ENCODE peak calls at places on chromosome 6, in nine cellular contexts. V is psoas muscle, W is right lobe of liver, G is cardiac muscle cell, J is IMR-90, K is ovary, R is mesendoderm, Y is neural progenitor cell, L is upper lobe of right lung. B is an unnamed sample.

GRCh38 chr6:28218312-28219248 is 6.5 kb upstream of the ZSCAN9 start:
- DNase-seq in V (peak; percentile 86), W (peak; percentile 80), G (peak; percentile 78), J (peak; percentile 61), K (peak; percentile 58), R (peak; percentile 64), Y (peak; percentile 69), L (peak; percentile 93), B (no peak)

GRCh38 chr6:159874475-159874874 is 16.3 kb upstream of the MAS1 start:
- DNase-seq in V (no peak), W (peak; percentile 33), G (peak; percentile 80), J (peak; percentile 13), K (peak; percentile 81), R (no peak), Y (no peak), L (no peak), B (no peak)

GRCh38 chr6:15308445-15309213 is 62.8 kb downstream of the JARID2 start:
- DNase-seq in V (no peak), W (no peak), G (no peak), J (peak; percentile 40), K (no peak), R (peak; percentile 69), Y (no peak), L (no peak), B (no peak)

GRCh38 chr6:33204415-33205171 is at the start of gene HSD17B8:
- DNase-seq in V (peak; percentile 98), W (peak; percentile 97), G (peak; percentile 94), J (peak; percentile 86), K (peak; percentile 90), R (peak; percentile 95), Y (peak; percentile 98), L (peak; percentile 98), B (peak; percentile 79)

GRCh38 chr6:33112148-33112547 is 36.4 kb downstream of the HLA-DPB1 start:
- DNase-seq in V (no peak), W (no peak), G (peak; percentile 72), J (peak; percentile 55), K (no peak), R (peak; percentile 26), Y (no peak), L (no peak), B (peak; percentile 37)

GRCh38 chr6:5938934-5939333 is 67.8 kb downstream of the NRN1 start:
- DNase-seq in V (no peak), W (no peak), G (no peak), J (no peak), K (no peak), R (no peak), Y (no peak), L (no peak), B (no peak)

GRCh38 chr6:11033825-11034224 is 10.3 kb downstream of the ELOVL2 start:
- DNase-seq in V (no peak), W (no peak), G (peak; percentile 72), J (peak; percentile 90), K (no peak), R (no peak), Y (no peak), L (no peak), B (no peak)

GRCh38 chr6:118912646-118913045 is 18.7 kb downstream of the ASF1A start:
- DNase-seq in V (no peak), W (no peak), G (no peak), J (no peak), K (no peak), R (no peak), Y (no peak), L (no peak), B (no peak)

GRCh38 chr6:10099648-10100047 is 315.2 kb downstream of the TFAP2A start:
- DNase-seq in V (no peak), W (no peak), G (no peak), J (no peak), K (no peak), R (no peak), Y (no peak), L (no peak), B (no peak)

GRCh38 chr6:82458705-82459104 is 95.1 kb downstream of the TPBG start:
- DNase-seq in V (no peak), W (no peak), G (no peak), J (no peak), K (no peak), R (no peak), Y (no peak), L (no peak), B (no peak)

GRCh38 chr6:95593025-95593424 is 15.7 kb downstream of the MANEA start:
- DNase-seq in V (no peak), W (no peak), G (no peak), J (no peak), K (no peak), R (no peak), Y (no peak), L (no peak), B (no peak)

GRCh38 chr6:34015576-34015975 is 130.3 kb downstream of the GRM4 start:
- DNase-seq in V (no peak), W (no peak), G (peak; percentile 8), J (no peak), K (no peak), R (peak; percentile 95), Y (peak; percentile 92), L (no peak), B (no peak)

DNA sequence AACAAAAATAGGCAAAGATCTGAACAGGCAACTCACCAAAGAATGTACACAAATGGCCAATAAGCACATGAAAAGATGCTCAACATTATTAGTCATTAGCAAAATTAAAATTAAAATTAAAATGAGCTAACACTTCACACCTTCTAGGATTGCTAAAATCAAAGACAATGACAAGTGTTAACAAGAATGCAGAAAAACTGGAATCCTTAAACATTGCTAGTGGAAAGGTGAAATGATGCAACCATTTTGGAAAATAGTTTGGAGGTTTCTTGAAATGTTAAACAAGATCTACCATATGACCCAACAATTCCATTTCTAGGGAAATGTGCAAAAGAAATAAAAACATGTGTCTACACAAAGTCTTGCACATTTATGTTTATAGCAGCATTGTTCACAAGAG is 75.5 kb upstream of the DST start:
- DNase-seq in V (no peak), W (no peak), G (no peak), J (no peak), K (no peak), R (no peak), Y (no peak), L (no peak), B (no peak)
- H3K4me1 ChIP-seq in V (peaks cover 34% of the 10 kb centered on the region), W (no peaks in the 10 kb centered on the region), G (peaks cover 23% of the 10 kb centered on the region), J (peaks cover 19% of the 10 kb centered on the region), K (peaks cover 5% of the 10 kb centered on the region), R (peaks cover 10% of the 10 kb centered on the region), Y (peaks cover 27% of the 10 kb centered on the region), L (peaks cover 10% of the 10 kb centered on the region), B (no peaks in the 10 kb centered on the region)

GRCh38 chr6:4114123-4114522 is 21.3 kb downstream of the ECI2 start:
- DNase-seq in V (no peak), W (no peak), G (no peak), J (peak; percentile 55), K (no peak), R (no peak), Y (no peak), L (no peak), B (no peak)

GRCh38 chr6:4112366-4112765 is 23.0 kb downstream of the ECI2 start:
- DNase-seq in V (no peak), W (no peak), G (no peak), J (no peak), K (no peak), R (no peak), Y (no peak), L (no peak), B (no peak)

GRCh38 chr6:4113623-4114022 is 21.8 kb downstream of the ECI2 start:
- DNase-seq in V (no peak), W (no peak), G (no peak), J (peak; percentile 12), K (no peak), R (no peak), Y (no peak), L (no peak), B (no peak)

DNA sequence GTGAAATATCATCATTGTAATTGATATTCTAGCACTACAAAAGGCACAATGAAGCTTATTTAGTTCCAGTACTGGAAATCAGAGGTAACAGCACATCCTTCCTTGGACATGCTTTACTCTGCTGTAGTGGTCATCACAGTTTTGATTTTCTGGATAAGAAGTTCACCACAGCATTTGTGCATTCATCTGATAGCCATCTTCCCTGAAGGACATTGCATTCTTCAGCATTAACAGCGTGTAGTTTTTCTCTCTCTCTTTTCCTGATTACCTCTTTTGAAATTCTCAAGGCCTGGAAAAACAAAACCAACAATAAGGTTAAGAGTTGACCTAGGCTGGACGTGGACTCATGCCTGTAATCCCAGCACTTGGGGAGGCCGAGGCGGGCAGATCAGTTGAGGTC is 19.6 kb downstream of the ECI2 start:
- DNase-seq in V (no peak), W (no peak), G (no peak), J (no peak), K (no peak), R (no peak), Y (no peak), L (no peak), B (no peak)
- H3K36me3 ChIP-seq in V (peaks cover 10% of the 10 kb centered on the region), W (peaks cover 51% of the 10 kb centered on the region), G (peaks cover 30% of the 10 kb centered on the region), J (peaks cover 32% of the 10 kb centered on the region), K (no peaks in the 10 kb centered on the region), R (peaks cover 3% of the 10 kb centered on the region), Y (no peaks in the 10 kb centered on the region), L (peaks cover 60% of the 10 kb centered on the region), B (peaks cover 40% of the 10 kb centered on the region)

DNA sequence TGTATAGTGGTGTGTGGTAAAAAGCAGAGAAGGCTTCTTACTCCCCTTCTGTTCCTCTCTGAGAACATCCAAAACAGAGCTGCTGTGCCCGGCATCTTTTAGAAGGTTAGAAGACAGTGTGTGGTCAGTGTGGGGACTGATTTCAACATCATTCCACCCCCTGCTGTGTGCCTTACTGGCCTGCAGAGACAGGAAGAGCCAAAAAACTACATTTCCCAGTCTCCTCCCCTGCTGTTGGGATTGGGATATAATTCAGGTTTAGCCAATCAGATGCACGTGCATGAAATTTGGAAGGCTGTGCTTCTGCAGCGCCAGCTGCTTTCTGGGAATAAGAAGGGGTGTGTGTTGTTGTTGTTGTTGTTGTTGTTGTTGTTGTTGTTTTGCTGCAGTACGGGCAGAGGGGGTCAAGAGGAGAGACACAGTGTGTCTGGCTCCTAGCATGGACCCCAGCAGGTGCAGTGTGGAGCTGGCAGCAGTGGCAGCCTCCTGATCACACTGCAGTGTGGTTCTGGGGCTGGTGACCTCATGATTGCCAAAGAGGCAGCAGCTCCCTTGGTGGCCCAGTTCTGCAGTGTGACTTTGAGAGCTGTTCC is 74.7 kb downstream of the MRPL14 start:
- DNase-seq in V (peak; percentile 80), W (peak; percentile 58), G (peak; percentile 92), J (peak; percentile 80), K (no peak), R (peak; percentile 79), Y (peak; percentile 59), L (peak; percentile 72), B (no peak)
- H3K4me1 ChIP-seq in V (peaks cover 46% of the 10 kb centered on the region), W (no peaks in the 10 kb centered on the region), G (peaks cover 25% of the 10 kb centered on the region), J (peaks cover 64% of the 10 kb centered on the region), K (no peaks in the 10 kb centered on the region), R (no peaks in the 10 kb centered on the region), Y (peaks cover 13% of the 10 kb centered on the region), L (peaks cover 16% of the 10 kb centered on the region), B (peaks cover 4% of the 10 kb centered on the region)

DNA sequence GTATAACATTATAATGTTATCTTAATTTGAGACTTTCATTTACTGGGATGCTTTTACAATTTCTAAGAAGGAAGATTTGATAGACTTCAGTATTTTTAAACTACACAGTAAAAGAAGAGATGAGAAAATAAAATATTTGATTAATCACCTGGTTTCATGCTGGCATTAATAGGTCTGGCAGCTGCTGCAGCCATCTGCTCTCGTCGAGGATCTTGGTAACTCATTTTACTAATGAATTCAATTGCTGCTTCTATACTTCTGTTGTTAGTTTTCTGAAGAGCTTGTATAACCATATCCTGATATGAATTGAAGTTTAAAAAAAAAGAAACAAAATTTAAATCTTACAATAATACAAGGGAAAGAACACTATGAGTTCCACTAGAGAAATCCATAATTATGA is 23.0 kb downstream of the LATS1 start:
- DNase-seq in V (no peak), W (no peak), G (no peak), J (no peak), K (no peak), R (no peak), Y (no peak), L (no peak), B (no peak)
- H3K36me3 ChIP-seq in V (no peaks in the 10 kb centered on the region), W (peaks cover 11% of the 10 kb centered on the region), G (peaks cover 3% of the 10 kb centered on the region), J (peaks cover 20% of the 10 kb centered on the region), K (no peaks in the 10 kb centered on the region), R (no peaks in the 10 kb centered on the region), Y (no peaks in the 10 kb centered on the region), L (peaks cover 59% of the 10 kb centered on the region), B (peaks cover 24% of the 10 kb centered on the region)

B was measured in CD4-positive, alpha-beta memory T cell.